ENCODE peak calls at places on chromosomes 3 and 15, in ten cellular contexts. O is mucosa of gallbladder, N is caudate nucleus, F is NCI-H69, J is AG08395, L is left cardiac atrium, C is A549, G is HT1080, A is H7, R is frontal cortex. I is an unnamed sample.

GRCh38 chr3:4888913-4889846 is 90.1 kb upstream of the BHLHE40 start:
- DNase-seq in R (no peak), C (no peak), N (no peak), G (no peak), O (no peak), F (peak), A (no peak), J (no peak), L (no peak), I (peak)

GRCh38 chr3:113167929-113168771 is 43.2 kb upstream of the BOC start:
- DNase-seq in A (no peak), L (no peak), C (no peak), J (no peak), N (no peak), G (no peak), F (peak), O (no peak), R (no peak), I (no peak)

GRCh38 chr15:93182806-93183205 is 93.8 kb upstream of the RGMA start:
- DNase-seq in A (no peak), G (no peak), O (no peak), J (no peak), F (no peak), L (no peak), R (no peak), N (no peak), C (no peak), I (no peak)

GRCh38 chr3:126245811-126246727 is 65.7 kb upstream of the ALDH1L1 start:
- DNase-seq in F (peak), C (peak), O (peak), N (no peak), J (peak), L (peak), R (no peak), A (peak), G (peak), I (peak)

GRCh38 chr15:74174216-74174965 is 881 bp downstream of the ISLR start:
- DNase-seq in C (no peak), F (no peak), R (no peak), N (no peak), O (peak), A (peak), J (peak), L (no peak), G (no peak), I (no peak)

GRCh38 chr3:107957506-107957905 is 133.3 kb downstream of the CD47 start:
- DNase-seq in O (no peak), G (no peak), R (no peak), J (peak), N (no peak), A (peak), C (no peak), F (no peak), L (no peak), I (no peak)

GRCh38 chr15:42133892-42134502 is 22.4 kb downstream of the PLA2G4F start:
- DNase-seq in F (peak), L (no peak), O (no peak), A (peak), J (peak), G (peak), N (no peak), R (no peak), C (peak), I (peak)

GRCh38 chr3:163474766-163475165 is 1603.5 kb downstream of the SI start:
- DNase-seq in L (no peak), J (no peak), G (no peak), R (no peak), N (no peak), C (no peak), F (no peak), O (no peak), A (no peak), I (no peak)

GRCh38 chr3:119073258-119074001 is 38.8 kb upstream of the IGSF11 start:
- DNase-seq in J (no peak), L (no peak), C (no peak), O (no peak), G (no peak), R (no peak), N (no peak), F (no peak), A (no peak), I (no peak)

GRCh38 chr15:69780374-69780773 is 317.3 kb downstream of the TLE3 start:
- DNase-seq in O (no peak), C (no peak), J (peak), N (no peak), F (peak), A (no peak), G (no peak), L (no peak), R (no peak), I (peak)

GRCh38 chr15:45180201-45180600 is 7.6 kb downstream of the SHF start:
- DNase-seq in A (peak), N (no peak), C (no peak), G (peak), O (no peak), L (no peak), F (no peak), J (no peak), R (no peak), I (no peak)

GRCh38 chr3:34001022-34001421 is 202.6 kb downstream of the PDCD6IP start:
- DNase-seq in F (no peak), A (no peak), O (no peak), L (no peak), G (no peak), C (no peak), N (no peak), J (no peak), R (no peak), I (no peak)

GRCh38 chr15:62142736-62143135 is 22.3 kb downstream of the C2CD4B start:
- DNase-seq in C (no peak), F (peak), L (no peak), R (no peak), G (no peak), A (no peak), J (no peak), N (no peak), O (no peak), I (no peak)

GRCh38 chr3:173709026-173709425 is 311.5 kb downstream of the NLGN1 start:
- DNase-seq in A (no peak), L (no peak), J (no peak), C (no peak), F (peak), O (no peak), R (no peak), G (no peak), N (no peak), I (peak)

GRCh38 chr3:148992635-148993230 is 1.4 kb downstream of the GYG1 start:
- DNase-seq in N (no peak), O (no peak), L (no peak), J (no peak), G (no peak), A (peak), F (no peak), C (no peak), R (no peak), I (no peak)

GRCh38 chr3:28780480-28780879 is 431.9 kb upstream of the AZI2 start:
- DNase-seq in R (no peak), L (no peak), J (no peak), G (no peak), F (no peak), N (no peak), C (no peak), O (no peak), A (no peak), I (no peak)